ENCODE peak calls at places on chromosomes 1 and 21, in five cellular contexts. K, T, W, Q and G are unnamed samples.

GRCh38 chr1:54249798-54250497 is 50.0 kb downstream of the MRPL37 start:
- DNase-seq in K (no peak), T (peak; percentile 71), W (no peak), Q (no peak), G (no peak)

GRCh38 chr21:15486460-15487241 is 243.1 kb upstream of the USP25 start:
- DNase-seq in K (no peak), T (no peak), W (no peak), Q (no peak), G (no peak)

GRCh38 chr1:86169625-86170024 is 13.1 kb upstream of the COL24A1 start:
- DNase-seq in K (no peak), T (no peak), W (no peak), Q (no peak), G (no peak)

GRCh38 chr1:196148367-196148970 is 459.8 kb downstream of the KCNT2 start:
- DNase-seq in K (no peak), T (peak; percentile 10), W (peak; percentile 8), Q (no peak), G (no peak)

GRCh38 chr1:185533596-185533995 is 200.6 kb upstream of the HMCN1 start:
- DNase-seq in K (no peak), T (no peak), W (no peak), Q (no peak), G (no peak)

GRCh38 chr1:243421784-243422183 is 165.9 kb downstream of the SDCCAG8 start:
- DNase-seq in K (peak; percentile 50), T (peak; percentile 18), W (peak; percentile 38), Q (no peak), G (no peak)

GRCh38 chr1:47013239-47013638 is 10.2 kb upstream of the CYP4X1 start:
- DNase-seq in K (no peak), T (no peak), W (no peak), Q (no peak), G (no peak)

GRCh38 chr1:86965827-86966182 is 51.4 kb downstream of the HS2ST1 start:
- DNase-seq in K (no peak), T (no peak), W (no peak), Q (peak; percentile 17), G (no peak)

GRCh38 chr1:66436378-66437135 is 97.4 kb upstream of the SGIP1 start:
- DNase-seq in K (no peak), T (peak; percentile 5), W (peak; percentile 88), Q (peak; percentile 44), G (no peak)

GRCh38 chr1:11833900-11834299 is 13.7 kb downstream of the NPPA start:
- DNase-seq in K (no peak), T (no peak), W (no peak), Q (no peak), G (no peak)

GRCh38 chr21:35475768-35476167 is 426.7 kb upstream of the RUNX1 start:
- DNase-seq in K (no peak), T (no peak), W (peak; percentile 51), Q (no peak), G (no peak)

DNA sequence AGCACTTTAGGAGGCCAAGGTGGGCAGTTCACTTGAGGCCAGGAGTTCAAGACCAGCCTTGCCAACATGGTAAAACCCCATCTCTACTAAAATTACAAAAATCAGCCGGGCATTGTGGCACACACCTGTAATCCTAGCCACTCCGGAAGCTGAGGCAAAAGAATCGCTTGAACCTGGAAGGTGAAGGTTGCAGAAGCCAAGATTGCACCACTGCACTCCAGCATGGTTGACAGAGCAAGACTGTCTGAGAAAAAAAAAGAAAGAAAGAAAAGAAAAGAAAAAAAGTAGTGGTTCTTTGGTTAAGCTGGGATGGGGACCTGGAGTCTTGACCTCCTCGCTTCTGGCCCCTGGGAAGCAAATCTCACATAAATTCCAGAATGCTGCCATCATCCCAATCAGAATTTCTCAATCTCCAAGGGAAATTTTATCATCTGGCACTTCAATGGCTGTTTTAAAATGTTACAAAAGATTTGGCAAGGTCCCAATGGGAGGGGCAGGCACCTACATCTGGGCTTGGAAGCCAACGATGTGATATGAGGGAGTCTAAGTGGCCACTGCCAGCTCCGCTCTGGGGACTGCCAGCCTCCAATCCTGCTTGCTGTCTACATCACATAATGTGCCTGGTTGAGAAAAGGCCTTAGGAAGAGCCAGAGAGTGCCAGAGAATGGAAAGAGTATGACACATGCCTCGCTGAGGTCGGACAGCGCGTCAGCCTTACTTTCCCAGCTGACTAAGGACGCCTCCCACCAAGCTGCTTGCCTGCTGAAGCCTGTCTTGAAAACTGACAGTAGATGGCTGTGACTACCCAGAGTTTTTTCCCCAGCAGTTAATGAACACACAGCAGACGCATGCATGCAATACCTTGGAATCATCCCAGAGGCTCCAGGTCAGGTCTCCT is 42.1 kb upstream of the SRP9 start:
- DNase-seq in K (no peak), T (peak; percentile 82), W (peak; percentile 94), Q (no peak), G (no peak)
- TF ChIP-seq CTCF in K (no peak), T (peak; percentile 14), W (peak; percentile 20), Q (no peak), G (no peak)

GRCh38 chr1:67918067-67918466 is 84.8 kb upstream of the GNG12 start:
- DNase-seq in K (no peak), T (no peak), W (no peak), Q (no peak), G (no peak)
- TF ChIP-seq CTCF in K (no peak), T (no peak), W (no peak), Q (no peak), G (no peak)

GRCh38 chr1:70354332-70355110 is at the start of gene ANKRD13C:
- DNase-seq in K (peak; percentile 90), T (peak; percentile 83), W (peak; percentile 82), Q (peak; percentile 83), G (peak; percentile 67)
- TF ChIP-seq CTCF in K (no peak), T (no peak), W (peak; percentile 18), Q (peak; percentile 7), G (no peak)

GRCh38 chr1:15739745-15740144 is 2.6 kb upstream of the TMEM82 start:
- DNase-seq in K (no peak), T (no peak), W (no peak), Q (no peak), G (no peak)
- TF ChIP-seq CTCF in K (no peak), T (no peak), W (peak; percentile 32), Q (no peak), G (no peak)

GRCh38 chr1:93804412-93804811 is 74.6 kb downstream of the DNTTIP2 start:
- DNase-seq in K (no peak), T (no peak), W (peak; percentile 73), Q (no peak), G (no peak)
- TF ChIP-seq CTCF in K (no peak), T (no peak), W (no peak), Q (no peak), G (no peak)

DNA sequence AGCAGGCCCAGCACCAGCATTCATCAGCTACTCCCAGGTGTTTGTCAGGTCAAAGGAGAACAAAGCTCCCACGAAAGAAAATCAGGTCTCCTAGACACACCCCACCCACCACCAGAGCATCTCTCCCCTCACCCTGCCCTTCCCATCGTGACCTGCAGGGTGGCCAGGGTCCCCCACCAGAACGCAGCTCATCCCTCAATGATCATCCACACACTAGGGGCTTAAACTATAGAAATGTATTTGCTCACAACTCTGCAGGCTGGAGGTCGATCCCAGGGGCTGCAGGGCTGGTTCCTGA is 97.4 kb downstream of the RIPK4 start:
- DNase-seq in K (no peak), T (no peak), W (no peak), Q (no peak), G (no peak)
- TF ChIP-seq CTCF in K (no peak), T (no peak), W (no peak), Q (no peak), G (no peak)

GRCh38 chr1:84884671-84885389 is 8.2 kb downstream of the LPAR3 start:
- DNase-seq in K (no peak), T (no peak), W (no peak), Q (no peak), G (no peak)
- TF ChIP-seq CTCF in K (no peak), T (no peak), W (no peak), Q (no peak), G (no peak)

DNA sequence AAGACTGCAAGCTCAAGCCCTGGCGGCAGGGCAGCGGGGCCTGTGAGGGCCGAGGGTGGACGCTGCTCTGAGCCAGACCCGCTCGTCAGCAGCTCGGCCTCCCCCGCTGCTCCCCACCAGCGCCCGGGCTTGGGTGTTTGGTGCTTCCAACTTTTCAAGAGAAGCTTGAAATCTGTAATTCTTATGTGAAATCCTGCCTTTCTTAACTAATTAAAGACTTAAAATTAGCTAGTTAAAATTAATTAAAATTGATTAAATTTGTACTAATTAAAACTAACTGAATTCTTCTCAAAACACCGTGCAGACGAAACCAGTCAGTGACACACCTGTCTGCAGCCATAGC is 14.0 kb upstream of the SLC19A1 start:
- DNase-seq in K (no peak), T (no peak), W (no peak), Q (no peak), G (no peak)
- TF ChIP-seq CTCF in K (no peak), T (no peak), W (no peak), Q (no peak), G (no peak)